ENCODE peak calls at places on chromosome 10, in four cellular contexts. C is IMR-90, K is dorsolateral prefrontal cortex, J is A549. G is an unnamed sample.

GRCh38 chr10:80324086-80324485 is 32.5 kb downstream of the DYDC1 start:
- DNase-seq in C (peak; percentile 16), K (no peak), J (no peak), G (peak; percentile 46)

GRCh38 chr10:82251222-82251977 is 376.4 kb downstream of the NRG3 start:
- DNase-seq in C (no peak), K (no peak), J (no peak), G (no peak)

GRCh38 chr10:122854648-122855047 is 9.0 kb upstream of the CUZD1 start:
- DNase-seq in C (peak; percentile 92), K (no peak), J (peak; percentile 56), G (peak; percentile 95)

GRCh38 chr10:101272229-101272868 is 43.1 kb upstream of the LBX1 start:
- DNase-seq in C (peak; percentile 54), K (peak; percentile 70), J (peak; percentile 95), G (peak; percentile 64)

GRCh38 chr10:33341638-33342037 is 7.2 kb upstream of the NRP1 start:
- DNase-seq in C (peak; percentile 62), K (no peak), J (no peak), G (peak; percentile 73)

GRCh38 chr10:90665905-90666662 is 191.8 kb downstream of the HTR7 start:
- DNase-seq in C (no peak), K (no peak), J (no peak), G (no peak)

GRCh38 chr10:794382-794956 is 105.0 kb upstream of the DIP2C start:
- DNase-seq in C (peak; percentile 48), K (no peak), J (no peak), G (peak; percentile 45)

GRCh38 chr10:8617792-8618191 is 563.3 kb downstream of the GATA3 start:
- DNase-seq in C (no peak), K (no peak), J (no peak), G (no peak)

GRCh38 chr10:116316533-116316932 is 7.7 kb upstream of the CCDC172 start:
- DNase-seq in C (no peak), K (no peak), J (no peak), G (no peak)

GRCh38 chr10:51651063-51651462 is 48.3 kb downstream of the CSTF2T start:
- DNase-seq in C (peak; percentile 80), K (no peak), J (no peak), G (peak; percentile 59)

GRCh38 chr10:115093286-115093775 is at the start of gene ATRNL1:
- DNase-seq in C (no peak), K (no peak), J (no peak), G (no peak)

GRCh38 chr10:71081912-71082311 is 130.5 kb upstream of the UNC5B start:
- DNase-seq in C (no peak), K (peak; percentile 2), J (no peak), G (no peak)

GRCh38 chr10:100009283-100009792 is 409 bp downstream of the DNMBP start:
- DNase-seq in C (no peak), K (peak; percentile 44), J (peak; percentile 64), G (peak; percentile 40)

GRCh38 chr10:18504161-18504560 is 147.2 kb downstream of the NSUN6 start:
- DNase-seq in C (no peak), K (no peak), J (no peak), G (no peak)

GRCh38 chr10:100014129-100014762 is 4.5 kb upstream of the DNMBP start:
- DNase-seq in C (no peak), K (no peak), J (no peak), G (no peak)

GRCh38 chr10:56547163-56547562 is 186.1 kb upstream of the ZWINT start:
- DNase-seq in C (no peak), K (no peak), J (no peak), G (no peak)

GRCh38 chr10:16967000-16967865 is 150.0 kb upstream of the RSU1 start:
- DNase-seq in C (peak; percentile 94), K (no peak), J (no peak), G (peak; percentile 75)

GRCh38 chr10:43315096-43315495 is 48.2 kb upstream of the RASGEF1A start:
- DNase-seq in C (no peak), K (no peak), J (no peak), G (no peak)

GRCh38 chr10:133226251-133226808 is 3.7 kb upstream of the UTF1 start:
- DNase-seq in C (no peak), K (no peak), J (no peak), G (no peak)

GRCh38 chr10:79264942-79265341 is 82.3 kb upstream of the PPIF start:
- DNase-seq in C (peak; percentile 28), K (no peak), J (no peak), G (peak; percentile 26)

GRCh38 chr10:122176232-122176865 is 94.7 kb upstream of the BTBD16 start:
- DNase-seq in C (peak; percentile 59), K (no peak), J (no peak), G (peak; percentile 25)

GRCh38 chr10:52019078-52019644 is 294.9 kb upstream of the DKK1 start:
- DNase-seq in C (no peak), K (no peak), J (no peak), G (no peak)

GRCh38 chr10:15035385-15036301 is 8.1 kb upstream of the OLAH start:
- DNase-seq in C (peak; percentile 89), K (no peak), J (no peak), G (peak; percentile 31)

GRCh38 chr10:8282340-8282739 is 227.9 kb downstream of the GATA3 start:
- DNase-seq in C (no peak), K (no peak), J (no peak), G (no peak)

GRCh38 chr10:82847242-82847641 is 972.2 kb downstream of the NRG3 start:
- DNase-seq in C (no peak), K (no peak), J (no peak), G (no peak)

GRCh38 chr10:87715727-87716670 is 56.3 kb downstream of the PAPSS2 start:
- DNase-seq in C (no peak), K (no peak), J (no peak), G (no peak)

GRCh38 chr10:36542493-36542892 is 582.9 kb upstream of the ANKRD30A start:
- DNase-seq in C (no peak), K (no peak), J (no peak), G (peak; percentile 83)

DNA sequence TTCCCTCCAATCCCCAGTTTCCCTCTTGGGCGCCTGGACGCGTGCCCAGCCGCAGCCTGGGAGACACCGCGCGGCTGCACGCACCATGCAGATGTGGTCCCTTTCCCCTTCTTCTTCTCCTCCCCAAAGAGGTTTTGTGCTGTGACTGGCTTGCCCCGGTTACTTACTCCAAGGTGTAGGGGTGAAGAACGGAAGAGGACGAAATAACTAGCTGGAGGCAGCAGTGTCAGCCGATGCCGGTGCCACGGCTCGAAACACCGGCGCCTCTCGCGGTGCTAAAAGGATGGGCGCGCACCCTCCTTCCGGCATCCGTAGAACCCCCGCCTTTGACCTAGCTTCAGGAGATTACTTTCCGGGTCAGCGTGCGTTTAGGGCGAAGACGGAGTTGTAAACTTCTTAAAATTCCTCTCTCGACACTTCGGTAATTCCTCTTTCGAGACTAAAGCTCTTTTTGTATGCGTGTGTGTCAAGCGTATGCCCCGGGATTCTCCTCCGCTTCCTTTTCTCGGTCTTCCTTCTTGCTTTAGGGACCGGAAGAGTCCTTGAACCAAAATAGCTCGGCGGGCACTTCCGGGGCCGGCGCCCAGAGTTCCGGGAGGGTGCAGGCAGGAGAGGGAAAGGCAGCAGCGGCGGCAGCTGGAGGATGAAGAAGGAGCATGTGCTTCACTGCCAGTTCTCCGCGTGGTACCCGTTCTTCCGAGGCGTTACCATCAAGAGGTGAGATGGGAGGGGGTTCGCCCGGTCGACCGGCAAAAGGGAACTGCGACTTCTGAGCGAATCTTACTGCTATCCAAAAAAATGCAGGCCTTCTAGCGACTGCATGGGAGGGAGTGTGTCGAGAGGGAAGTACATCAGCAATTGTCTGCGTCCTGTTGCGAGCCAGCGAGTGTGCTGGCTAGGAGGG is at the start of the genes CDC123 and NUDT5:
- DNase-seq in C (peak; percentile 88), K (peak; percentile 83), J (peak; percentile 91), G (peak; percentile 89)
- TF ChIP-seq CTCF in C (no peak), K (no peak), J (no peak), G (no peak)

DNA sequence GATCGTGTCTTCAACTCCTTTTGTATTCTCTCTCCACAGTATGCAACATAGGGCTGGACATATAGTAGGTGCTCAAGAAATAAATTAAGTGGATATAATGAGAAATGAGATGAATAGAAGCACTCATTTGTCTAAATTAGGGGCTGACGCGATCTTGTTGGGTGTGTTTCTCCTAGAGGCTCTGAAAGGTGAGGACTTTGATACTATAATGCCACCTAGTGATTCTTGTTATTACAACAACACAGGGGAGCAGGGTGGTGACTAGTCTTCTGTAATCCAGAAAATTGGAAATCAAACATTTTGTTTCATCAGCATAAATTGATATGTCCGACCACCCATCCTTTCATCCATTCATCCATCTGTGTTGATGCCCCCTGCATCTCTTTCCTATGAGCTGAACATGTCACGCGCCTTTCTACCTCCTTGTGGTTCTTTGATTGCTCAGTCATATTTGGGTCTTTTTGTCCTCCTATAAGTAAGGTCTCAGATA is 3.4 kb upstream of the CFAP58 start:
- DNase-seq in C (peak; percentile 76), K (no peak), J (peak; percentile 62), G (peak; percentile 84)
- H3K4me3 ChIP-seq in C (no peak overlapping the region), K (peak overlapping the region; percentile 21), J (no peak overlapping the region), G (no peak overlapping the region)

GRCh38 chr10:44684641-44685040 is 226.5 kb upstream of the TMEM72 start:
- DNase-seq in C (no peak), K (no peak), J (no peak), G (no peak)

GRCh38 chr10:44685177-44685576 is 226.0 kb upstream of the TMEM72 start:
- DNase-seq in C (no peak), K (no peak), J (no peak), G (no peak)

DNA sequence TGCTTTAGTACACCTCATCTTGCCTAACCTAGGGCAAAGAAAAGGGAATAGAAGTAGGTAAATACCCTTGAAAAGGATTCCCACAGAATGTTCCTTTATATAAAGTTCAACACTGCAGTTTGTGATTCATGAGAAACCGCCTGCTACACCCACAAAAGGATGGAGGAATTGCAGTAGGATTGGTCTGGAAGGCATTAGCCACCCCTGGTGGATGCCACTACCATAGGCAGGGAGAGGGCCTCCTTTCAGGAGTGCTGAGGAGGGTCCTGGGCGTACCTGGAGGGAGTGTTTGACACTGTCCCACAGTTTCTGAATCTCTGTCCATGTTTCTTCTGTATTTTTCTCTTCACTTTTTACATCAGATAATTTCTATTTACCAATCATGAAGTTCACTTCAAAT is 221.8 kb upstream of the TMEM72 start:
- DNase-seq in C (peak; percentile 10), K (no peak), J (no peak), G (peak; percentile 40)
- TF ChIP-seq CTCF in C (no peak), K (no peak), J (no peak), G (peak; percentile 55)

GRCh38 chr10:72334832-72335393 is 19.8 kb downstream of the DNAJB12 start:
- DNase-seq in C (peak; percentile 79), K (no peak), J (no peak), G (peak; percentile 99)
- H3K4me3 ChIP-seq in C (no peak overlapping the region), K (no peak overlapping the region), J (no peak overlapping the region), G (no peak overlapping the region)

GRCh38 chr10:59719374-59719773 is 9.7 kb upstream of the SLC16A9 start:
- DNase-seq in C (no peak), K (no peak), J (no peak), G (no peak)
- TF ChIP-seq CTCF in C (no peak), K (no peak), J (no peak), G (peak; percentile 13)

GRCh38 chr10:13700461-13701144 is 113.8 kb downstream of the PRPF18 start:
- DNase-seq in C (no peak), K (no peak), J (no peak), G (no peak)
- H3K4me3 ChIP-seq in C (no peak overlapping the region), K (no peak overlapping the region), J (no peak overlapping the region), G (no peak overlapping the region)

DNA sequence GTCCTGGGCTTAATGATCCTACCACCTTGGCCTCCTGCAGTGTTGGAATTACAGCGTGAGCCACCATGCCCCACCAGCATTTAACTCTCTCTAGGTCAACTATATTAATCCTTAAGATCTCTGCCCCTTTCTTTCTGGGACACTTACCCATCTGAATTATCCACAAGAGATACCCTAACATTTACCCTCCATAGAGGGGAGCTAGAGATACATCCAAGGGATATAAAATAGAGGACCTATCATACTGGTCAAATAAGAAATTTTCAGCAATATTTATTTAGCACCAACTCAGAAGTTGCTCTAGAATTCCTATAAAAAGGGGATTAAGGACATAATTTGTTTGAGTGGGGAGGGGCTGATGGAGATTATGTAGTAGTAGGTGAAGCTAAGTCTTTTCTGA is 96.5 kb downstream of the OTUD1 start:
- DNase-seq in C (no peak), K (no peak), J (no peak), G (no peak)
- TF ChIP-seq CTCF in C (no peak), K (no peak), J (no peak), G (peak; percentile 40)

G was measured in fibroblast of mammary gland.